ENCODE peak calls at places on chromosomes 4 and X, in six cellular contexts. One of them, this sample, is unnamed.
A peak's percentile ranks its signal among the peaks of the same experiment; 100 is the strongest.

GRCh38 chr4:126627255-126627654 is 1005.5 kb upstream of the INTU start:
- DNase-seq in PC-3: peak; percentile 20
- DNase-seq in AG09309: no peak
- DNase-seq in stomach: no peak
- DNase-seq in HL-60: no peak
- DNase-seq in cardiac fibroblast: peak; percentile 44
- DNase-seq in this sample: peak; percentile 42

GRCh38 chrX:16683007-16683664 is 29.3 kb downstream of the CTPS2 start:
- DNase-seq in PC-3: no peak
- DNase-seq in AG09309: no peak
- DNase-seq in stomach: no peak
- DNase-seq in HL-60: no peak
- DNase-seq in cardiac fibroblast: no peak
- DNase-seq in this sample: no peak

GRCh38 chr4:89263265-89263664 is 44.3 kb downstream of the GPRIN3 start:
- DNase-seq in PC-3: no peak
- DNase-seq in AG09309: no peak
- DNase-seq in stomach: no peak
- DNase-seq in HL-60: no peak
- DNase-seq in cardiac fibroblast: no peak
- DNase-seq in this sample: no peak

GRCh38 chr4:12881945-12882589 is 602.1 kb downstream of the RAB28 start:
- DNase-seq in PC-3: no peak
- DNase-seq in AG09309: no peak
- DNase-seq in stomach: no peak
- DNase-seq in HL-60: no peak
- DNase-seq in cardiac fibroblast: no peak
- DNase-seq in this sample: no peak

GRCh38 chr4:6834867-6835266 is 52.3 kb downstream of the KIAA0232 start:
- DNase-seq in PC-3: peak; percentile 69
- DNase-seq in AG09309: no peak
- DNase-seq in stomach: no peak
- DNase-seq in HL-60: no peak
- DNase-seq in cardiac fibroblast: peak; percentile 14
- DNase-seq in this sample: peak; percentile 79

GRCh38 chr4:111027526-111027925 is 404.6 kb upstream of the PITX2 start:
- DNase-seq in PC-3: no peak
- DNase-seq in AG09309: peak; percentile 85
- DNase-seq in stomach: no peak
- DNase-seq in HL-60: no peak
- DNase-seq in cardiac fibroblast: no peak
- DNase-seq in this sample: no peak

GRCh38 chr4:159117968-159118367 is 15.1 kb downstream of the RAPGEF2 start:
- DNase-seq in PC-3: no peak
- DNase-seq in AG09309: no peak
- DNase-seq in stomach: no peak
- DNase-seq in HL-60: no peak
- DNase-seq in cardiac fibroblast: no peak
- DNase-seq in this sample: peak; percentile 42

GRCh38 chr4:8439168-8439567 is 1.4 kb downstream of the ACOX3 start:
- DNase-seq in PC-3: peak; percentile 47
- DNase-seq in AG09309: no peak
- DNase-seq in stomach: no peak
- DNase-seq in HL-60: no peak
- DNase-seq in cardiac fibroblast: peak; percentile 10
- DNase-seq in this sample: peak; percentile 54

GRCh38 chrX:55135171-55135570 is 46.4 kb downstream of the PAGE2 start:
- DNase-seq in PC-3: peak; percentile 55
- DNase-seq in AG09309: no peak
- DNase-seq in stomach: peak; percentile 48
- DNase-seq in HL-60: no peak
- DNase-seq in cardiac fibroblast: peak; percentile 65
- DNase-seq in this sample: peak; percentile 29

GRCh38 chrX:110142096-110142495 is 139.2 kb downstream of the TMEM164 start:
- DNase-seq in PC-3: no peak
- DNase-seq in AG09309: no peak
- DNase-seq in stomach: no peak
- DNase-seq in HL-60: no peak
- DNase-seq in cardiac fibroblast: peak; percentile 26
- DNase-seq in this sample: peak; percentile 91

GRCh38 chr4:8131210-8131609 is 27.4 kb downstream of the ABLIM2 start:
- DNase-seq in PC-3: no peak
- DNase-seq in AG09309: no peak
- DNase-seq in stomach: no peak
- DNase-seq in HL-60: no peak
- DNase-seq in cardiac fibroblast: no peak
- DNase-seq in this sample: no peak

GRCh38 chr4:24067781-24068193 is 177.9 kb upstream of the PPARGC1A start:
- DNase-seq in PC-3: peak; percentile 28
- DNase-seq in AG09309: no peak
- DNase-seq in stomach: no peak
- DNase-seq in HL-60: no peak
- DNase-seq in cardiac fibroblast: peak; percentile 12
- DNase-seq in this sample: peak; percentile 79

GRCh38 chrX:126815816-126816215 is 3.7 kb upstream of the PRR32 start:
- DNase-seq in PC-3: no peak
- DNase-seq in AG09309: no peak
- DNase-seq in stomach: no peak
- DNase-seq in HL-60: no peak
- DNase-seq in cardiac fibroblast: no peak
- DNase-seq in this sample: no peak

GRCh38 chr4:76726141-76726540 is 171.8 kb downstream of the SOWAHB start:
- DNase-seq in PC-3: no peak
- DNase-seq in AG09309: no peak
- DNase-seq in stomach: no peak
- DNase-seq in HL-60: no peak
- DNase-seq in cardiac fibroblast: no peak
- DNase-seq in this sample: no peak

GRCh38 chrX:24169211-24169610 is 19.7 kb downstream of the ZFX start:
- DNase-seq in PC-3: no peak
- DNase-seq in AG09309: no peak
- DNase-seq in stomach: no peak
- DNase-seq in HL-60: no peak
- DNase-seq in cardiac fibroblast: no peak
- DNase-seq in this sample: no peak

GRCh38 chr4:3074846-3075651 is 568 bp downstream of the HTT start:
- DNase-seq in PC-3: peak; percentile 23
- DNase-seq in AG09309: no peak
- DNase-seq in stomach: peak; percentile 42
- DNase-seq in HL-60: peak; percentile 30
- DNase-seq in cardiac fibroblast: peak; percentile 55
- DNase-seq in this sample: peak; percentile 57

GRCh38 chr4:123526511-123526910 is 129.9 kb downstream of the SPRY1 start:
- DNase-seq in PC-3: no peak
- DNase-seq in AG09309: no peak
- DNase-seq in stomach: no peak
- DNase-seq in HL-60: no peak
- DNase-seq in cardiac fibroblast: no peak
- DNase-seq in this sample: no peak

GRCh38 chrX:1202251-1202650 is 10.2 kb downstream of the CRLF2 start:
- DNase-seq in PC-3: no peak
- DNase-seq in AG09309: no peak
- DNase-seq in stomach: no peak
- DNase-seq in HL-60: no peak
- DNase-seq in cardiac fibroblast: no peak
- DNase-seq in this sample: no peak

GRCh38 chr4:140260227-140260626 is 106.2 kb upstream of the MAML3 start:
- DNase-seq in PC-3: peak; percentile 85
- DNase-seq in AG09309: no peak
- DNase-seq in stomach: no peak
- DNase-seq in HL-60: no peak
- DNase-seq in cardiac fibroblast: peak; percentile 34
- DNase-seq in this sample: peak; percentile 94

GRCh38 chr4:103934178-103934789 is 214.5 kb upstream of the TACR3 start:
- DNase-seq in PC-3: peak; percentile 65
- DNase-seq in AG09309: peak; percentile 3
- DNase-seq in stomach: no peak
- DNase-seq in HL-60: no peak
- DNase-seq in cardiac fibroblast: peak; percentile 54
- DNase-seq in this sample: peak; percentile 45

GRCh38 chrX:96682516-96682915 is 2.1 kb upstream of the DIAPH2 start:
- DNase-seq in PC-3: no peak
- DNase-seq in AG09309: no peak
- DNase-seq in stomach: no peak
- DNase-seq in HL-60: no peak
- DNase-seq in cardiac fibroblast: no peak
- DNase-seq in this sample: no peak

GRCh38 chr4:183722738-183723560 is 63.9 kb downstream of the TRAPPC11 start:
- DNase-seq in PC-3: peak; percentile 75
- DNase-seq in AG09309: no peak
- DNase-seq in stomach: peak; percentile 81
- DNase-seq in HL-60: peak; percentile 30
- DNase-seq in cardiac fibroblast: peak; percentile 12
- DNase-seq in this sample: peak; percentile 26

GRCh38 chr4:5758741-5759140 is 47.7 kb downstream of the EVC start:
- DNase-seq in PC-3: peak; percentile 93
- DNase-seq in AG09309: peak; percentile 92
- DNase-seq in stomach: no peak
- DNase-seq in HL-60: no peak
- DNase-seq in cardiac fibroblast: peak; percentile 83
- DNase-seq in this sample: peak; percentile 99

GRCh38 chr4:76213415-76214268 is at the start of gene SCARB2:
- DNase-seq in PC-3: peak; percentile 78
- DNase-seq in AG09309: peak; percentile 48
- DNase-seq in stomach: peak; percentile 92
- DNase-seq in HL-60: peak; percentile 76
- DNase-seq in cardiac fibroblast: peak; percentile 92
- DNase-seq in this sample: peak; percentile 60

GRCh38 chr4:92599044-92599443 is 295.3 kb downstream of the GRID2 start:
- DNase-seq in PC-3: peak; percentile 78
- DNase-seq in AG09309: no peak
- DNase-seq in stomach: no peak
- DNase-seq in HL-60: no peak
- DNase-seq in cardiac fibroblast: peak; percentile 2
- DNase-seq in this sample: peak; percentile 97

GRCh38 chr4:183211533-183211932 is 108.5 kb downstream of the CLDN22 start:
- DNase-seq in PC-3: no peak
- DNase-seq in AG09309: no peak
- DNase-seq in stomach: no peak
- DNase-seq in HL-60: no peak
- DNase-seq in cardiac fibroblast: no peak
- DNase-seq in this sample: no peak

GRCh38 chrX:68894513-68895338 is 65.9 kb downstream of the EFNB1 start:
- DNase-seq in PC-3: peak; percentile 4
- DNase-seq in AG09309: no peak
- DNase-seq in stomach: peak; percentile 64
- DNase-seq in HL-60: peak; percentile 32
- DNase-seq in cardiac fibroblast: peak; percentile 70
- DNase-seq in this sample: peak; percentile 62

GRCh38 chr4:72365016-72365415 is 204.0 kb downstream of the ADAMTS3 start:
- DNase-seq in PC-3: no peak
- DNase-seq in AG09309: no peak
- DNase-seq in stomach: no peak
- DNase-seq in HL-60: no peak
- DNase-seq in cardiac fibroblast: no peak
- DNase-seq in this sample: no peak

GRCh38 chr4:105797225-105797624 is 88.6 kb downstream of the GSTCD start:
- DNase-seq in PC-3: no peak
- DNase-seq in AG09309: no peak
- DNase-seq in stomach: no peak
- DNase-seq in HL-60: no peak
- DNase-seq in cardiac fibroblast: no peak
- DNase-seq in this sample: no peak

GRCh38 chr4:3854661-3855060 is 88.5 kb downstream of the ADRA2C start:
- DNase-seq in PC-3: no peak
- DNase-seq in AG09309: no peak
- DNase-seq in stomach: no peak
- DNase-seq in HL-60: no peak
- DNase-seq in cardiac fibroblast: no peak
- DNase-seq in this sample: no peak

GRCh38 chr4:139084425-139085093 is 69.0 kb downstream of the NOCT start:
- DNase-seq in PC-3: no peak
- DNase-seq in AG09309: no peak
- DNase-seq in stomach: no peak
- DNase-seq in HL-60: peak; percentile 64
- DNase-seq in cardiac fibroblast: no peak
- DNase-seq in this sample: no peak
- H3K4me3 ChIP-seq in PC-3: peak overlapping the region; percentile 85
- H3K4me3 ChIP-seq in AG09309: peak overlapping the region; percentile 98
- H3K4me3 ChIP-seq in stomach: peak overlapping the region; percentile 85
- H3K4me3 ChIP-seq in HL-60: peak overlapping the region; percentile 87
- H3K4me3 ChIP-seq in cardiac fibroblast: peak overlapping the region; percentile 97
- H3K4me3 ChIP-seq in this sample: peak overlapping the region; percentile 91

GRCh38 chr4:25441519-25442117 is 64.6 kb downstream of the ANAPC4 start:
- DNase-seq in PC-3: peak; percentile 76
- DNase-seq in AG09309: no peak
- DNase-seq in stomach: peak; percentile 68
- DNase-seq in HL-60: no peak
- DNase-seq in cardiac fibroblast: peak; percentile 79
- DNase-seq in this sample: peak; percentile 57
- TF ChIP-seq CTCF in PC-3: peak; percentile 80
- TF ChIP-seq CTCF in AG09309: peak; percentile 87
- TF ChIP-seq CTCF in stomach: peak; percentile 50
- TF ChIP-seq CTCF in HL-60: peak; percentile 60
- TF ChIP-seq CTCF in cardiac fibroblast: peak; percentile 81
- TF ChIP-seq CTCF in this sample: peak; percentile 96

GRCh38 chrX:53421125-53421524 is 1.3 kb downstream of the SMC1A start:
- DNase-seq in PC-3: no peak
- DNase-seq in AG09309: no peak
- DNase-seq in stomach: no peak
- DNase-seq in HL-60: no peak
- DNase-seq in cardiac fibroblast: no peak
- DNase-seq in this sample: no peak
- H3K4me3 ChIP-seq in PC-3: peak overlapping the region; percentile 92
- H3K4me3 ChIP-seq in AG09309: peak overlapping the region; percentile 70
- H3K4me3 ChIP-seq in stomach: peak overlapping the region; percentile 58
- H3K4me3 ChIP-seq in HL-60: peak overlapping the region; percentile 57
- H3K4me3 ChIP-seq in cardiac fibroblast: peak overlapping the region; percentile 64
- H3K4me3 ChIP-seq in this sample: peak overlapping the region; percentile 72

GRCh38 chrX:97740044-97740443 is 856.3 kb downstream of the RPA4 start:
- DNase-seq in PC-3: peak; percentile 72
- DNase-seq in AG09309: no peak
- DNase-seq in stomach: no peak
- DNase-seq in HL-60: no peak
- DNase-seq in cardiac fibroblast: no peak
- DNase-seq in this sample: peak; percentile 75

GRCh38 chrX:97740886-97741285 is 857.2 kb downstream of the RPA4 start:
- DNase-seq in PC-3: peak; percentile 85
- DNase-seq in AG09309: no peak
- DNase-seq in stomach: no peak
- DNase-seq in HL-60: no peak
- DNase-seq in cardiac fibroblast: no peak
- DNase-seq in this sample: peak; percentile 23

GRCh38 chrX:97747346-97747745 is 863.6 kb downstream of the RPA4 start:
- DNase-seq in PC-3: no peak
- DNase-seq in AG09309: no peak
- DNase-seq in stomach: no peak
- DNase-seq in HL-60: no peak
- DNase-seq in cardiac fibroblast: no peak
- DNase-seq in this sample: no peak

DNA sequence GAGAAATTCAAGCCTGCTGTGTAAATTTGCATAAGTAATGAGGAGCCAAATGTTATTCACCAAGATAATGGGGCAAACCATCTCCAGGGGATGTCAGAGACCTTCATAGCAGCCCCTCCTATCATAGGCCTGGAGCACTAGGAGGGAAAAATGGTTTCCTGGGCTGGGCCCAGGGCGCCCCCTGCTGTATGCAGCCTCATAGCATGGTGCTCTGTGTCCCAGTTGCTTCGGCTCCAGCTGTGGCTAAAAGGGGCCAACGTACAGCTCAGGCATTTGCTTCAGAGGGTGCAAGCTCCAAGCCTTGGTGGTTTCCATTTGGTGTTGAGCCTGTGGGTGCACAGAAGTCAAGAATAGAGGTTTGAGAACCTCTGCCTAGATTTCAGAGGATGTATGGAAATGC is 859.3 kb downstream of the RPA4 start:
- DNase-seq in PC-3: no peak
- DNase-seq in AG09309: no peak
- DNase-seq in stomach: no peak
- DNase-seq in HL-60: no peak
- DNase-seq in cardiac fibroblast: no peak
- DNase-seq in this sample: no peak
- TF ChIP-seq CTCF in PC-3: no peak
- TF ChIP-seq CTCF in AG09309: no peak
- TF ChIP-seq CTCF in stomach: no peak
- TF ChIP-seq CTCF in HL-60: no peak
- TF ChIP-seq CTCF in cardiac fibroblast: peak; percentile 29
- TF ChIP-seq CTCF in this sample: peak; percentile 26